ENCODE peak calls at places on chromosome 18, in ten cellular contexts. E, X, R, O, S, J, Q, V, Z and P are unnamed samples.

GRCh38 chr18:57660961-57661360 is 39.3 kb upstream of the NARS1 start:
- DNase-seq in E (peak; percentile 51), X (no peak), R (peak; percentile 73), O (no peak), S (no peak), J (peak; percentile 12), Q (peak; percentile 41), V (no peak), Z (no peak), P (no peak)

GRCh38 chr18:8116346-8117007 is 492.8 kb upstream of the RAB12 start:
- DNase-seq in E (peak; percentile 59), X (peak; percentile 51), R (peak; percentile 86), O (no peak), S (no peak), J (no peak), Q (no peak), V (no peak), Z (no peak), P (no peak)

GRCh38 chr18:57649536-57650495 is 28.2 kb upstream of the NARS1 start:
- DNase-seq in E (peak; percentile 81), X (peak; percentile 40), R (peak; percentile 94), O (no peak), S (no peak), J (peak; percentile 32), Q (no peak), V (no peak), Z (no peak), P (no peak)

GRCh38 chr18:7017013-7017412 is 100.6 kb downstream of the LAMA1 start:
- DNase-seq in E (no peak), X (no peak), R (peak; percentile 23), O (no peak), S (no peak), J (no peak), Q (no peak), V (no peak), Z (no peak), P (no peak)

GRCh38 chr18:43596106-43596712 is 318.9 kb upstream of the SYT4 start:
- DNase-seq in E (peak; percentile 51), X (peak; percentile 5), R (peak; percentile 56), O (peak; percentile 16), S (no peak), J (no peak), Q (peak; percentile 29), V (no peak), Z (no peak), P (no peak)

GRCh38 chr18:7890078-7890477 is 323.0 kb downstream of the PTPRM start:
- DNase-seq in E (no peak), X (no peak), R (no peak), O (no peak), S (no peak), J (no peak), Q (no peak), V (no peak), Z (no peak), P (no peak)

GRCh38 chr18:9067823-9068222 is 34.7 kb upstream of the NDUFV2 start:
- DNase-seq in E (no peak), X (no peak), R (no peak), O (no peak), S (no peak), J (no peak), Q (no peak), V (no peak), Z (no peak), P (no peak)

GRCh38 chr18:45166341-45167108 is 448.8 kb upstream of the SLC14A2 start:
- DNase-seq in E (peak; percentile 75), X (peak; percentile 5), R (peak; percentile 98), O (no peak), S (peak; percentile 17), J (peak; percentile 56), Q (no peak), V (no peak), Z (no peak), P (no peak)

GRCh38 chr18:13435596-13436333 is 217.2 kb downstream of the LDLRAD4 start:
- DNase-seq in E (peak; percentile 84), X (peak; percentile 22), R (peak; percentile 34), O (no peak), S (no peak), J (no peak), Q (no peak), V (no peak), Z (no peak), P (no peak)

GRCh38 chr18:48693625-48694262 is 154.9 kb downstream of the CTIF start:
- DNase-seq in E (no peak), X (no peak), R (peak; percentile 68), O (no peak), S (no peak), J (no peak), Q (no peak), V (no peak), Z (no peak), P (no peak)

GRCh38 chr18:9814431-9814830 is 71.3 kb upstream of the TXNDC2 start:
- DNase-seq in E (peak; percentile 64), X (no peak), R (peak; percentile 90), O (no peak), S (no peak), J (peak; percentile 55), Q (no peak), V (no peak), Z (no peak), P (no peak)

GRCh38 chr18:71784777-71785176 is 759.4 kb downstream of the CBLN2 start:
- DNase-seq in E (no peak), X (no peak), R (peak; percentile 35), O (peak; percentile 19), S (no peak), J (no peak), Q (peak; percentile 57), V (no peak), Z (peak; percentile 4), P (no peak)

GRCh38 chr18:74731097-74731496 is 133.4 kb downstream of the ZNF407 start:
- DNase-seq in E (peak; percentile 65), X (no peak), R (peak; percentile 71), O (no peak), S (no peak), J (no peak), Q (no peak), V (no peak), Z (no peak), P (no peak)

GRCh38 chr18:11260963-11261441 is 111.6 kb upstream of the PIEZO2 start:
- DNase-seq in E (no peak), X (no peak), R (no peak), O (peak; percentile 11), S (no peak), J (no peak), Q (no peak), V (no peak), Z (peak; percentile 25), P (no peak)

GRCh38 chr18:78240867-78241266 is 738.8 kb upstream of the SALL3 start:
- DNase-seq in E (no peak), X (no peak), R (no peak), O (no peak), S (no peak), J (no peak), Q (no peak), V (no peak), Z (no peak), P (no peak)

GRCh38 chr18:53796042-53796729 is 428.3 kb downstream of the MBD2 start:
- DNase-seq in E (peak; percentile 79), X (no peak), R (peak; percentile 92), O (no peak), S (no peak), J (peak; percentile 65), Q (no peak), V (peak; percentile 3), Z (no peak), P (no peak)